ENCODE peak calls at places on chromosomes 16 and 17, in seven cellular contexts. H is esophagus muscularis mucosa; R is PC-9; U is CD8-positive, alpha-beta T cell; Y is PC-3; I is pancreas; X is fibroblast of lung. W is an unnamed sample.

GRCh38 chr16:1823821-1824220 is 2.8 kb downstream of the HAGH start:
- DNase-seq in X (peak; percentile 56), Y (peak; percentile 6), U (no peak), R (peak; percentile 54), H (no peak), I (no peak), W (no peak)

GRCh38 chr16:11405331-11406176 is 60.3 kb downstream of the RMI2 start:
- DNase-seq in H (no peak), Y (peak; percentile 52), U (no peak), R (peak; percentile 58), I (peak; percentile 18), X (peak; percentile 13), W (no peak)

GRCh38 chr16:5056347-5056746 is 9.4 kb downstream of the C16orf89 start:
- DNase-seq in X (no peak), U (no peak), I (peak; percentile 26), R (no peak), Y (peak; percentile 18), H (no peak), W (no peak)

GRCh38 chr16:17302213-17302612 is 168.5 kb downstream of the XYLT1 start:
- DNase-seq in I (no peak), Y (no peak), R (no peak), U (no peak), X (no peak), H (no peak), W (no peak)

GRCh38 chr16:278863-279366 is 1.5 kb upstream of the ARHGDIG start:
- DNase-seq in R (peak; percentile 39), H (no peak), X (peak; percentile 6), Y (peak; percentile 59), I (peak; percentile 70), U (no peak), W (no peak)

GRCh38 chr16:50354629-50355456 is 13.9 kb downstream of the BRD7 start:
- DNase-seq in U (no peak), I (no peak), Y (peak; percentile 16), X (peak; percentile 53), R (no peak), H (no peak), W (no peak)

GRCh38 chr16:58510097-58510775 is 5.1 kb upstream of the SETD6 start:
- DNase-seq in R (no peak), X (no peak), I (peak; percentile 59), H (no peak), U (no peak), Y (no peak), W (no peak)

GRCh38 chr16:87436225-87437172 is 44.4 kb downstream of the MAP1LC3B start:
- DNase-seq in I (no peak), U (no peak), R (no peak), X (no peak), H (no peak), Y (no peak), W (no peak)

GRCh38 chr16:66800856-66801255 is 528 bp downstream of the TERB1 start:
- DNase-seq in H (no peak), I (peak; percentile 53), Y (no peak), X (no peak), R (no peak), U (no peak), W (no peak)

GRCh38 chr16:75789237-75789636 is 62.9 kb upstream of the CPHXL start:
- DNase-seq in H (no peak), I (no peak), U (no peak), Y (peak; percentile 67), R (no peak), X (peak; percentile 64), W (no peak)

GRCh38 chr17:82548681-82549303 is 29.3 kb downstream of the FOXK2 start:
- DNase-seq in U (no peak), R (no peak), H (no peak), Y (peak; percentile 25), X (no peak), I (peak; percentile 20), W (peak; percentile 48)

GRCh38 chr17:16313159-16314090 is 39.8 kb downstream of the CENPV start:
- DNase-seq in R (no peak), U (no peak), H (no peak), Y (no peak), X (no peak), I (no peak), W (no peak)

GRCh38 chr16:19809121-19809635 is 75.5 kb downstream of the GPRC5B start:
- DNase-seq in X (no peak), U (no peak), R (peak; percentile 49), Y (peak; percentile 82), I (no peak), H (no peak), W (peak; percentile 26)

GRCh38 chr16:85017151-85017550 is 5.8 kb upstream of the ZDHHC7 start:
- DNase-seq in H (no peak), R (no peak), I (no peak), U (no peak), X (no peak), Y (peak; percentile 22), W (no peak)

GRCh38 chr16:65268331-65268730 is 146.5 kb upstream of the CDH11 start:
- DNase-seq in I (no peak), Y (no peak), R (no peak), X (no peak), H (no peak), U (no peak), W (no peak)

GRCh38 chr16:72558501-72558900 is 386.5 kb upstream of the PMFBP1 start:
- DNase-seq in Y (no peak), X (no peak), I (no peak), U (no peak), R (no peak), H (no peak), W (no peak)

GRCh38 chr17:58630883-58631522 is 60.8 kb downstream of the TEX14 start:
- DNase-seq in Y (no peak), X (no peak), I (no peak), U (no peak), H (no peak), R (peak; percentile 16), W (no peak)

GRCh38 chr17:2455956-2456355 is 55.1 kb upstream of the MNT start:
- DNase-seq in Y (no peak), U (no peak), I (no peak), H (no peak), X (no peak), R (no peak), W (no peak)

GRCh38 chr17:36727577-36727976 is 126.2 kb downstream of the MRM1 start:
- DNase-seq in R (no peak), I (peak; percentile 30), X (no peak), U (no peak), Y (no peak), H (no peak), W (no peak)

GRCh38 chr16:66007717-66008116 is 358.8 kb upstream of the CDH5 start:
- DNase-seq in U (no peak), X (peak; percentile 80), H (no peak), R (no peak), Y (peak; percentile 71), I (no peak), W (no peak)

GRCh38 chr17:27575912-27576252 is 55.1 kb upstream of the LGALS9 start:
- DNase-seq in Y (no peak), X (no peak), H (no peak), R (no peak), I (no peak), U (no peak), W (no peak)

GRCh38 chr17:28686296-28686695 is 24.3 kb downstream of the SUPT6H start:
- DNase-seq in R (no peak), X (no peak), Y (no peak), H (no peak), I (no peak), U (no peak), W (peak; percentile 23)
- H3K36me3 ChIP-seq in R (peaks cover 53% of the 10 kb centered on the region), X (peaks cover 32% of the 10 kb centered on the region), Y (peaks cover 60% of the 10 kb centered on the region), H (peaks cover 100% of the 10 kb centered on the region), I (peaks cover 12% of the 10 kb centered on the region), U (peaks cover 83% of the 10 kb centered on the region), W (peaks cover 100% of the 10 kb centered on the region)

GRCh38 chr16:53098526-53099317 is 43.9 kb downstream of the CHD9 start:
- DNase-seq in H (peak; percentile 97), R (peak; percentile 51), X (peak; percentile 98), I (peak; percentile 73), U (peak; percentile 6), Y (peak; percentile 59), W (peak; percentile 92)
- H3K36me3 ChIP-seq in H (no peaks in the 10 kb centered on the region), R (no peaks in the 10 kb centered on the region), X (no peaks in the 10 kb centered on the region), I (no peaks in the 10 kb centered on the region), U (no peaks in the 10 kb centered on the region), Y (peaks cover 17% of the 10 kb centered on the region), W (no peaks in the 10 kb centered on the region)

GRCh38 chr16:24821129-24821528 is 24.6 kb upstream of the SLC5A11 start:
- DNase-seq in H (no peak), I (no peak), U (no peak), X (no peak), R (no peak), Y (no peak), W (no peak)
- H3K36me3 ChIP-seq in H (peaks cover 85% of the 10 kb centered on the region), I (peaks cover 10% of the 10 kb centered on the region), U (peaks cover 71% of the 10 kb centered on the region), X (peaks cover 41% of the 10 kb centered on the region), R (peaks cover 35% of the 10 kb centered on the region), Y (peaks cover 21% of the 10 kb centered on the region), W (peaks cover 90% of the 10 kb centered on the region)

GRCh38 chr17:66842959-66843358 is 8.0 kb downstream of the CACNG5 start:
- DNase-seq in U (no peak), H (no peak), R (no peak), I (no peak), X (no peak), Y (no peak), W (no peak)
- H3K36me3 ChIP-seq in U (no peaks in the 10 kb centered on the region), H (no peaks in the 10 kb centered on the region), R (no peaks in the 10 kb centered on the region), I (no peaks in the 10 kb centered on the region), X (no peaks in the 10 kb centered on the region), Y (no peaks in the 10 kb centered on the region), W (no peaks in the 10 kb centered on the region)

DNA sequence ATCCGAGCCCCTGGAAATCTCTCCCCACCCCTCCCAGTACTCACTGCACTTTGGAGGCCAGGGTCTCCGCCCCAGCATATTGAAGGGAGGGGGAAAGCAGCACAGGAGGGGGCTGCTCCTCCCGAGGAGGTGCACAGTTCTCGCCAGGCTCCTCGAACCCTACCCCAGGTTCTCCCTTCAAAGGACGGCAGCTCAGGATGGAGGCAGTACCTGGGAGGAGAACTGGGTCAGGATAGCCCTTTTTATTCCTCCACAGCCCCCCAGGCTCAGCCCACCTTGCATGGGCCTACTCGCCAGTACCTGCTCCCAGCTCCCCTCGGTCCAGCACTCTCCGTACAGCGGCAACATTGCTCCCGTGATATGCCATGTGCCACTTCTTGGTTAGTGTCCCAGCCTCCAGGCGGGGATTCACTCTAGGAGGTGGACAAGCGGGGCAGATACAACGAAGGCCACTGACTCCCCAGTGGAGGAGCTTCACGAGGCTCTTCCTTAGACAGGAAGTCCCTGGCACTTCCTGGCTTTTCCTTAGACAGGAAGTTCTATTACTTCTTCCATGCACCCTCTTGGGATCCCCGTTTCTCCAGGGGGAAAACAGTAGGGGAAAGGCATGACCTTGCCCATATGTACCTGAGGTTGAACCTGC is 2.1 kb upstream of the GPS2 start:
- DNase-seq in Y (no peak), R (no peak), H (no peak), I (peak; percentile 55), U (no peak), X (no peak), W (no peak)
- H3K36me3 ChIP-seq in Y (peaks cover 6% of the 10 kb centered on the region), R (peaks cover 9% of the 10 kb centered on the region), H (peaks cover 77% of the 10 kb centered on the region), I (no peaks in the 10 kb centered on the region), U (peaks cover 59% of the 10 kb centered on the region), X (peaks cover 32% of the 10 kb centered on the region), W (peaks cover 42% of the 10 kb centered on the region)